ENCODE peak calls at places on chromosomes 3 and 15, in seven cellular contexts. One of them, this sample, is unnamed.

GRCh38 chr15:84810073-84810840 is 6.9 kb upstream of the ALPK3 start:
- DNase-seq in endothelial cell: no peak
- DNase-seq in sigmoid colon: no peak
- DNase-seq in testis: no peak
- DNase-seq in body of pancreas: no peak
- DNase-seq in choroid plexus epithelial cell: no peak
- DNase-seq in pancreas: no peak
- DNase-seq in this sample: no peak

GRCh38 chr3:71652786-71653419 is 69.4 kb upstream of the FOXP1 start:
- DNase-seq in body of pancreas: peak
- DNase-seq in sigmoid colon: peak
- DNase-seq in testis: peak
- DNase-seq in pancreas: no peak
- DNase-seq in endothelial cell: peak
- DNase-seq in choroid plexus epithelial cell: peak
- DNase-seq in this sample: peak

GRCh38 chr3:188993140-188993539 is 178.6 kb upstream of the TPRG1 start:
- DNase-seq in choroid plexus epithelial cell: no peak
- DNase-seq in endothelial cell: no peak
- DNase-seq in body of pancreas: no peak
- DNase-seq in testis: no peak
- DNase-seq in sigmoid colon: no peak
- DNase-seq in pancreas: no peak
- DNase-seq in this sample: no peak

GRCh38 chr3:193830791-193831191 is 237.8 kb downstream of the OPA1 start:
- DNase-seq in choroid plexus epithelial cell: no peak
- DNase-seq in body of pancreas: no peak
- DNase-seq in endothelial cell: no peak
- DNase-seq in testis: no peak
- DNase-seq in pancreas: no peak
- DNase-seq in sigmoid colon: no peak
- DNase-seq in this sample: no peak

GRCh38 chr15:36612063-36612788 is 32.8 kb downstream of the CDIN1 start:
- DNase-seq in sigmoid colon: no peak
- DNase-seq in endothelial cell: no peak
- DNase-seq in testis: no peak
- DNase-seq in choroid plexus epithelial cell: peak
- DNase-seq in body of pancreas: no peak
- DNase-seq in pancreas: no peak
- DNase-seq in this sample: no peak

GRCh38 chr15:79370716-79371115 is 59.8 kb downstream of the TMED3 start:
- DNase-seq in sigmoid colon: no peak
- DNase-seq in body of pancreas: no peak
- DNase-seq in pancreas: no peak
- DNase-seq in endothelial cell: no peak
- DNase-seq in choroid plexus epithelial cell: peak
- DNase-seq in testis: no peak
- DNase-seq in this sample: no peak

GRCh38 chr3:114411811-114412803 is 118.3 kb downstream of the TIGIT start:
- DNase-seq in body of pancreas: peak
- DNase-seq in choroid plexus epithelial cell: peak
- DNase-seq in sigmoid colon: no peak
- DNase-seq in endothelial cell: no peak
- DNase-seq in testis: peak
- DNase-seq in pancreas: no peak
- DNase-seq in this sample: no peak

GRCh38 chr15:66780172-66780972 is 78.3 kb downstream of the SMAD6 start:
- DNase-seq in sigmoid colon: peak
- DNase-seq in pancreas: no peak
- DNase-seq in endothelial cell: no peak
- DNase-seq in choroid plexus epithelial cell: peak
- DNase-seq in testis: no peak
- DNase-seq in body of pancreas: peak
- DNase-seq in this sample: no peak

GRCh38 chr3:114528517-114528916 is 234.7 kb downstream of the TIGIT start:
- DNase-seq in body of pancreas: no peak
- DNase-seq in pancreas: no peak
- DNase-seq in sigmoid colon: no peak
- DNase-seq in testis: no peak
- DNase-seq in choroid plexus epithelial cell: no peak
- DNase-seq in endothelial cell: no peak
- DNase-seq in this sample: no peak

GRCh38 chr3:134426660-134427181 is 52.5 kb upstream of the AMOTL2 start:
- DNase-seq in body of pancreas: no peak
- DNase-seq in choroid plexus epithelial cell: peak
- DNase-seq in pancreas: no peak
- DNase-seq in sigmoid colon: no peak
- DNase-seq in testis: no peak
- DNase-seq in endothelial cell: no peak
- DNase-seq in this sample: no peak

GRCh38 chr3:24474862-24475261 is 19.8 kb downstream of the THRB start:
- DNase-seq in endothelial cell: no peak
- DNase-seq in choroid plexus epithelial cell: no peak
- DNase-seq in body of pancreas: no peak
- DNase-seq in pancreas: no peak
- DNase-seq in sigmoid colon: no peak
- DNase-seq in testis: no peak
- DNase-seq in this sample: no peak

GRCh38 chr3:174398761-174399160 is 460.4 kb upstream of the NAALADL2 start:
- DNase-seq in choroid plexus epithelial cell: no peak
- DNase-seq in endothelial cell: no peak
- DNase-seq in testis: no peak
- DNase-seq in pancreas: no peak
- DNase-seq in sigmoid colon: no peak
- DNase-seq in body of pancreas: no peak
- DNase-seq in this sample: no peak

GRCh38 chr15:100060276-100060926 is 281.4 kb downstream of the ADAMTS17 start:
- DNase-seq in sigmoid colon: no peak
- DNase-seq in choroid plexus epithelial cell: peak
- DNase-seq in endothelial cell: no peak
- DNase-seq in testis: no peak
- DNase-seq in pancreas: no peak
- DNase-seq in body of pancreas: peak
- DNase-seq in this sample: peak

GRCh38 chr3:99167016-99167415 is 265.5 kb upstream of the DCBLD2 start:
- DNase-seq in choroid plexus epithelial cell: no peak
- DNase-seq in sigmoid colon: no peak
- DNase-seq in body of pancreas: no peak
- DNase-seq in pancreas: no peak
- DNase-seq in endothelial cell: no peak
- DNase-seq in testis: no peak
- DNase-seq in this sample: no peak

GRCh38 chr3:103992469-103992868 is 1374.2 kb upstream of the ALCAM start:
- DNase-seq in testis: no peak
- DNase-seq in choroid plexus epithelial cell: peak
- DNase-seq in pancreas: no peak
- DNase-seq in sigmoid colon: no peak
- DNase-seq in body of pancreas: no peak
- DNase-seq in endothelial cell: no peak
- DNase-seq in this sample: no peak

GRCh38 chr3:50657816-50658215 is 16.9 kb upstream of the DOCK3 start:
- DNase-seq in endothelial cell: no peak
- DNase-seq in body of pancreas: no peak
- DNase-seq in testis: no peak
- DNase-seq in choroid plexus epithelial cell: no peak
- DNase-seq in pancreas: peak
- DNase-seq in sigmoid colon: no peak
- DNase-seq in this sample: no peak

GRCh38 chr3:135239485-135239884 is 444.4 kb downstream of the EPHB1 start:
- DNase-seq in choroid plexus epithelial cell: no peak
- DNase-seq in testis: no peak
- DNase-seq in endothelial cell: no peak
- DNase-seq in body of pancreas: no peak
- DNase-seq in sigmoid colon: no peak
- DNase-seq in pancreas: no peak
- DNase-seq in this sample: no peak

GRCh38 chr15:37880009-37880834 is 54.2 kb upstream of the TMCO5A start:
- DNase-seq in pancreas: no peak
- DNase-seq in body of pancreas: peak
- DNase-seq in testis: peak
- DNase-seq in choroid plexus epithelial cell: peak
- DNase-seq in endothelial cell: peak
- DNase-seq in sigmoid colon: no peak
- DNase-seq in this sample: no peak

GRCh38 chr3:139199421-139200010 is 144.3 kb upstream of the MRPS22 start:
- DNase-seq in body of pancreas: no peak
- DNase-seq in endothelial cell: no peak
- DNase-seq in sigmoid colon: no peak
- DNase-seq in pancreas: no peak
- DNase-seq in testis: no peak
- DNase-seq in choroid plexus epithelial cell: peak
- DNase-seq in this sample: no peak

GRCh38 chr15:74780523-74780982 is 1.3 kb upstream of the CSK start:
- DNase-seq in pancreas: no peak
- DNase-seq in choroid plexus epithelial cell: no peak
- DNase-seq in endothelial cell: no peak
- DNase-seq in body of pancreas: no peak
- DNase-seq in testis: no peak
- DNase-seq in sigmoid colon: no peak
- DNase-seq in this sample: no peak

GRCh38 chr15:85047271-85047948 is 65.8 kb downstream of the PDE8A start:
- DNase-seq in choroid plexus epithelial cell: peak
- DNase-seq in testis: no peak
- DNase-seq in body of pancreas: peak
- DNase-seq in endothelial cell: peak
- DNase-seq in sigmoid colon: no peak
- DNase-seq in pancreas: no peak
- DNase-seq in this sample: no peak

GRCh38 chr15:61185759-61186158 is 43.3 kb downstream of the RORA start:
- DNase-seq in testis: no peak
- DNase-seq in endothelial cell: no peak
- DNase-seq in body of pancreas: no peak
- DNase-seq in sigmoid colon: no peak
- DNase-seq in pancreas: no peak
- DNase-seq in choroid plexus epithelial cell: no peak
- DNase-seq in this sample: no peak

GRCh38 chr15:61188168-61188567 is 40.9 kb downstream of the RORA start:
- DNase-seq in sigmoid colon: no peak
- DNase-seq in endothelial cell: no peak
- DNase-seq in choroid plexus epithelial cell: no peak
- DNase-seq in body of pancreas: no peak
- DNase-seq in pancreas: no peak
- DNase-seq in testis: no peak
- DNase-seq in this sample: no peak

GRCh38 chr15:61182955-61183354 is 46.1 kb downstream of the RORA start:
- DNase-seq in pancreas: no peak
- DNase-seq in testis: no peak
- DNase-seq in endothelial cell: no peak
- DNase-seq in body of pancreas: no peak
- DNase-seq in choroid plexus epithelial cell: peak
- DNase-seq in sigmoid colon: no peak
- DNase-seq in this sample: no peak

GRCh38 chr15:61186905-61187865 is 41.9 kb downstream of the RORA start:
- DNase-seq in pancreas: no peak
- DNase-seq in testis: peak
- DNase-seq in body of pancreas: peak
- DNase-seq in sigmoid colon: peak
- DNase-seq in endothelial cell: no peak
- DNase-seq in choroid plexus epithelial cell: no peak
- DNase-seq in this sample: no peak

DNA sequence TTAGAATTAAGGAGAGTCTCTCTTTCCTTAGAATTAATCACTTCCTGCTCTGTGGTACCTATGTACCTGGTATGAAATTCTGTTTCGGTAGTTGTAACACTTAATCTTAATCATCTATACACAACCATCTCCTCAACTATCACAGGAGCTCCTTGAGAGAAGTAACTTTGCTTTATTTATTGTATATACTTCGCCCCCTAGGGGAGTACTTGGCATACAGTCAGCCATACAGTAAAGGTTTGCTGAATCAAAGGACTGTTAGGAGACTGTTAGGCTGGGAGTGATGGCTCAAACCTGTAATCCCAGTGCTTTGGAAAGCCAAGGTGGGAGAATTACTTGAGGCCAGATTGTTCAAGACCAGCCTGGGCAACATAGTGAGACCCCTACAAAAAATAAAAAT is 44.7 kb downstream of the RORA start:
- DNase-seq in pancreas: no peak
- DNase-seq in body of pancreas: no peak
- DNase-seq in choroid plexus epithelial cell: no peak
- DNase-seq in testis: no peak
- DNase-seq in sigmoid colon: no peak
- DNase-seq in endothelial cell: no peak
- DNase-seq in this sample: no peak
- TF ChIP-seq CTCF in pancreas: no peak
- TF ChIP-seq CTCF in body of pancreas: no peak
- TF ChIP-seq CTCF in choroid plexus epithelial cell: no peak
- TF ChIP-seq CTCF in testis: no peak
- TF ChIP-seq CTCF in sigmoid colon: no peak
- TF ChIP-seq CTCF in endothelial cell: no peak
- TF ChIP-seq CTCF in this sample: peak

GRCh38 chr15:87874896-87875661 is 381.5 kb downstream of the NTRK3 start:
- DNase-seq in testis: peak
- DNase-seq in sigmoid colon: peak
- DNase-seq in pancreas: no peak
- DNase-seq in endothelial cell: peak
- DNase-seq in choroid plexus epithelial cell: peak
- DNase-seq in body of pancreas: no peak
- DNase-seq in this sample: no peak
- TF ChIP-seq CTCF in testis: no peak
- TF ChIP-seq CTCF in sigmoid colon: no peak
- TF ChIP-seq CTCF in pancreas: no peak
- TF ChIP-seq CTCF in endothelial cell: no peak
- TF ChIP-seq CTCF in choroid plexus epithelial cell: no peak
- TF ChIP-seq CTCF in body of pancreas: no peak
- TF ChIP-seq CTCF in this sample: no peak

DNA sequence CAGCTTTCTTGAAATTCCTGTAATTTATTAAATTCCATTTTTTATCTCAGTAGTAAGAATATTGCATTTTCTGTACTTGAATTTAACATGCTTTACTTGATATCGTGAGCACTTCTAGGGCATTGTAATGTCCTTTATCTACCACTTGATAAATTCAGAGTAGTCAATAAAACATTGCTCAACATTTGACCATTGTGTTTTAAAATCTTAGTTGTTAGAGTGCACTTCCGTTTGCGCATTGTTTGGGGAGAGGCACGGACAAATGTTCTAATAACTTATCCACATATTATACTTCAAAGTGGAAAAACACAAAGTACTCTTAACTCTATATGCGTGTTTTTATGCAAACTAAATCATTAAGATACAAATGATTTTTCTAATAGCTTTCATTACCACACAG is 444 bp downstream of the FAM227B start:
- DNase-seq in testis: no peak
- DNase-seq in sigmoid colon: no peak
- DNase-seq in choroid plexus epithelial cell: peak
- DNase-seq in endothelial cell: no peak
- DNase-seq in body of pancreas: peak
- DNase-seq in pancreas: no peak
- DNase-seq in this sample: no peak
- TF ChIP-seq CTCF in testis: no peak
- TF ChIP-seq CTCF in sigmoid colon: no peak
- TF ChIP-seq CTCF in choroid plexus epithelial cell: peak
- TF ChIP-seq CTCF in endothelial cell: no peak
- TF ChIP-seq CTCF in body of pancreas: peak
- TF ChIP-seq CTCF in pancreas: no peak
- TF ChIP-seq CTCF in this sample: no peak

GRCh38 chr15:94348084-94348483 is 116.7 kb downstream of the MCTP2 start:
- DNase-seq in testis: no peak
- DNase-seq in sigmoid colon: no peak
- DNase-seq in body of pancreas: no peak
- DNase-seq in pancreas: no peak
- DNase-seq in choroid plexus epithelial cell: no peak
- DNase-seq in endothelial cell: no peak
- DNase-seq in this sample: no peak

GRCh38 chr15:94351121-94351520 is 119.8 kb downstream of the MCTP2 start:
- DNase-seq in pancreas: no peak
- DNase-seq in testis: no peak
- DNase-seq in endothelial cell: no peak
- DNase-seq in choroid plexus epithelial cell: no peak
- DNase-seq in body of pancreas: no peak
- DNase-seq in sigmoid colon: no peak
- DNase-seq in this sample: no peak

GRCh38 chr15:94346272-94346671 is 114.9 kb downstream of the MCTP2 start:
- DNase-seq in body of pancreas: no peak
- DNase-seq in pancreas: no peak
- DNase-seq in sigmoid colon: no peak
- DNase-seq in choroid plexus epithelial cell: peak
- DNase-seq in endothelial cell: no peak
- DNase-seq in testis: no peak
- DNase-seq in this sample: no peak
- TF ChIP-seq CTCF in body of pancreas: no peak
- TF ChIP-seq CTCF in pancreas: no peak
- TF ChIP-seq CTCF in sigmoid colon: no peak
- TF ChIP-seq CTCF in choroid plexus epithelial cell: no peak
- TF ChIP-seq CTCF in endothelial cell: no peak
- TF ChIP-seq CTCF in testis: no peak
- TF ChIP-seq CTCF in this sample: no peak